ENCODE peak calls at places on chromosome 6, in five cellular contexts. One of them, this sample, is unnamed.

GRCh38 chr6:165728196-165728595 is 65.2 kb upstream of the PDE10A start:
- DNase-seq in astrocyte of the spinal cord: no peak
- DNase-seq in central memory CD8-positive, alpha-beta T cell: no peak
- DNase-seq in H4: no peak
- DNase-seq in breast epithelium: no peak
- DNase-seq in this sample: peak

GRCh38 chr6:30325150-30325872 is 1.4 kb upstream of the TRIM39 start:
- DNase-seq in astrocyte of the spinal cord: peak
- DNase-seq in central memory CD8-positive, alpha-beta T cell: no peak
- DNase-seq in H4: peak
- DNase-seq in breast epithelium: no peak
- DNase-seq in this sample: peak

GRCh38 chr6:155418017-155418749 is 37.5 kb downstream of the NOX3 start:
- DNase-seq in astrocyte of the spinal cord: peak
- DNase-seq in central memory CD8-positive, alpha-beta T cell: no peak
- DNase-seq in H4: peak
- DNase-seq in breast epithelium: no peak
- DNase-seq in this sample: peak

GRCh38 chr6:148999921-149000589 is 253.2 kb downstream of the UST start:
- DNase-seq in astrocyte of the spinal cord: peak
- DNase-seq in central memory CD8-positive, alpha-beta T cell: no peak
- DNase-seq in H4: peak
- DNase-seq in breast epithelium: peak
- DNase-seq in this sample: peak

GRCh38 chr6:145092554-145092953 is 642.8 kb downstream of the EPM2A start:
- DNase-seq in astrocyte of the spinal cord: no peak
- DNase-seq in central memory CD8-positive, alpha-beta T cell: no peak
- DNase-seq in H4: no peak
- DNase-seq in breast epithelium: no peak
- DNase-seq in this sample: no peak

GRCh38 chr6:168684906-168685305 is 243.9 kb downstream of the SMOC2 start:
- DNase-seq in astrocyte of the spinal cord: no peak
- DNase-seq in central memory CD8-positive, alpha-beta T cell: no peak
- DNase-seq in H4: no peak
- DNase-seq in breast epithelium: no peak
- DNase-seq in this sample: no peak

GRCh38 chr6:142728367-142728766 is 216.6 kb downstream of the HIVEP2 start:
- DNase-seq in astrocyte of the spinal cord: no peak
- DNase-seq in central memory CD8-positive, alpha-beta T cell: no peak
- DNase-seq in H4: no peak
- DNase-seq in breast epithelium: no peak
- DNase-seq in this sample: peak

GRCh38 chr6:109612268-109612667 is 78.7 kb downstream of the AK9 start:
- DNase-seq in astrocyte of the spinal cord: no peak
- DNase-seq in central memory CD8-positive, alpha-beta T cell: no peak
- DNase-seq in H4: no peak
- DNase-seq in breast epithelium: no peak
- DNase-seq in this sample: no peak

GRCh38 chr6:35170166-35170565 is 29.0 kb upstream of the TCP11 start:
- DNase-seq in astrocyte of the spinal cord: peak
- DNase-seq in central memory CD8-positive, alpha-beta T cell: no peak
- DNase-seq in H4: no peak
- DNase-seq in breast epithelium: no peak
- DNase-seq in this sample: no peak

GRCh38 chr6:111978826-111979225 is 75.1 kb upstream of the CCN6 start:
- DNase-seq in astrocyte of the spinal cord: peak
- DNase-seq in central memory CD8-positive, alpha-beta T cell: no peak
- DNase-seq in H4: no peak
- DNase-seq in breast epithelium: no peak
- DNase-seq in this sample: no peak

GRCh38 chr6:106519460-106520394 is 109.6 kb downstream of the RTN4IP1 start:
- DNase-seq in astrocyte of the spinal cord: peak
- DNase-seq in central memory CD8-positive, alpha-beta T cell: peak
- DNase-seq in H4: peak
- DNase-seq in breast epithelium: no peak
- DNase-seq in this sample: peak

GRCh38 chr6:53493635-53494025 is 51.3 kb downstream of the GCLC start:
- DNase-seq in astrocyte of the spinal cord: peak
- DNase-seq in central memory CD8-positive, alpha-beta T cell: no peak
- DNase-seq in H4: no peak
- DNase-seq in breast epithelium: no peak
- DNase-seq in this sample: no peak

GRCh38 chr6:146526192-146526591 is 17.4 kb upstream of the RAB32 start:
- DNase-seq in astrocyte of the spinal cord: peak
- DNase-seq in central memory CD8-positive, alpha-beta T cell: no peak
- DNase-seq in H4: no peak
- DNase-seq in breast epithelium: no peak
- DNase-seq in this sample: peak

GRCh38 chr6:30213999-30214982 is 1.1 kb upstream of the TRIM26 start:
- DNase-seq in astrocyte of the spinal cord: peak
- DNase-seq in central memory CD8-positive, alpha-beta T cell: peak
- DNase-seq in H4: peak
- DNase-seq in breast epithelium: peak
- DNase-seq in this sample: peak

GRCh38 chr6:97401533-97401932 is 118.5 kb upstream of the MMS22L start:
- DNase-seq in astrocyte of the spinal cord: peak
- DNase-seq in central memory CD8-positive, alpha-beta T cell: no peak
- DNase-seq in H4: no peak
- DNase-seq in breast epithelium: no peak
- DNase-seq in this sample: peak

GRCh38 chr6:72560721-72561593 is 60.9 kb upstream of the KCNQ5 start:
- DNase-seq in astrocyte of the spinal cord: peak
- DNase-seq in central memory CD8-positive, alpha-beta T cell: no peak
- DNase-seq in H4: no peak
- DNase-seq in breast epithelium: no peak
- DNase-seq in this sample: no peak

GRCh38 chr6:44606506-44606905 is 219.0 kb downstream of the CDC5L start:
- DNase-seq in astrocyte of the spinal cord: no peak
- DNase-seq in central memory CD8-positive, alpha-beta T cell: no peak
- DNase-seq in H4: no peak
- DNase-seq in breast epithelium: no peak
- DNase-seq in this sample: peak

GRCh38 chr6:83461438-83461837 is 30.6 kb upstream of the ME1 start:
- DNase-seq in astrocyte of the spinal cord: no peak
- DNase-seq in central memory CD8-positive, alpha-beta T cell: no peak
- DNase-seq in H4: no peak
- DNase-seq in breast epithelium: no peak
- DNase-seq in this sample: no peak

GRCh38 chr6:6781172-6781876 is 192.8 kb downstream of the LY86 start:
- DNase-seq in astrocyte of the spinal cord: peak
- DNase-seq in central memory CD8-positive, alpha-beta T cell: no peak
- DNase-seq in H4: peak
- DNase-seq in breast epithelium: peak
- DNase-seq in this sample: peak

GRCh38 chr6:51209651-51210050 is 391.0 kb downstream of the TFAP2B start:
- DNase-seq in astrocyte of the spinal cord: no peak
- DNase-seq in central memory CD8-positive, alpha-beta T cell: no peak
- DNase-seq in H4: no peak
- DNase-seq in breast epithelium: no peak
- DNase-seq in this sample: no peak

GRCh38 chr6:75209432-75209723 is 3.5 kb upstream of the COL12A1 start:
- DNase-seq in astrocyte of the spinal cord: no peak
- DNase-seq in central memory CD8-positive, alpha-beta T cell: no peak
- DNase-seq in H4: no peak
- DNase-seq in breast epithelium: no peak
- DNase-seq in this sample: no peak

This sample was measured in dermis blood vessel endothelial cell.